ENCODE peak calls at places on chromosomes 2 and 18, in four cellular contexts. One of them, this sample, is unnamed.
A peak's percentile ranks its signal among the peaks of the same experiment; 100 is the strongest.

GRCh38 chr2:29611850-29612249 is 309.5 kb downstream of the ALK start:
- DNase-seq in K562: no peak
- DNase-seq in GM12878: no peak
- DNase-seq in HepG2: no peak
- DNase-seq in this sample: no peak

GRCh38 chr2:240966457-240966905 is 31.9 kb upstream of the SNED1 start:
- DNase-seq in K562: no peak
- DNase-seq in GM12878: no peak
- DNase-seq in HepG2: no peak
- DNase-seq in this sample: no peak

GRCh38 chr2:241933175-241933911 is 63.8 kb downstream of the RTP5 start:
- DNase-seq in K562: no peak
- DNase-seq in GM12878: no peak
- DNase-seq in HepG2: no peak
- DNase-seq in this sample: peak; percentile 37

GRCh38 chr2:180705551-180705950 is 274.9 kb upstream of the UBE2E3 start:
- DNase-seq in K562: no peak
- DNase-seq in GM12878: no peak
- DNase-seq in HepG2: no peak
- DNase-seq in this sample: no peak

GRCh38 chr2:82837588-82838304 is 1621.3 kb downstream of the SUCLG1 start:
- DNase-seq in K562: no peak
- DNase-seq in GM12878: no peak
- DNase-seq in HepG2: no peak
- DNase-seq in this sample: no peak

GRCh38 chr2:49298230-49298629 is 143.9 kb upstream of the FSHR start:
- DNase-seq in K562: no peak
- DNase-seq in GM12878: no peak
- DNase-seq in HepG2: no peak
- DNase-seq in this sample: no peak

GRCh38 chr18:63848159-63848558 is 39.3 kb upstream of the SERPINB2 start:
- DNase-seq in K562: peak; percentile 6
- DNase-seq in GM12878: no peak
- DNase-seq in HepG2: peak; percentile 39
- DNase-seq in this sample: peak; percentile 19

GRCh38 chr2:230713331-230714121 is 884 bp downstream of the CAB39 start:
- DNase-seq in K562: peak; percentile 86
- DNase-seq in GM12878: no peak
- DNase-seq in HepG2: peak; percentile 46
- DNase-seq in this sample: peak; percentile 20

GRCh38 chr2:159897081-159897480 is 99.1 kb upstream of the CD302 start:
- DNase-seq in K562: no peak
- DNase-seq in GM12878: no peak
- DNase-seq in HepG2: no peak
- DNase-seq in this sample: no peak

GRCh38 chr2:232336956-232337700 is 41.4 kb upstream of the ALPP start:
- DNase-seq in K562: no peak
- DNase-seq in GM12878: no peak
- DNase-seq in HepG2: no peak
- DNase-seq in this sample: no peak

GRCh38 chr2:100941646-100942240 is 60.3 kb upstream of the RPL31 start:
- DNase-seq in K562: no peak
- DNase-seq in GM12878: no peak
- DNase-seq in HepG2: no peak
- DNase-seq in this sample: no peak

GRCh38 chr2:47569658-47570398 is 166.9 kb downstream of the MSH2 start:
- DNase-seq in K562: no peak
- DNase-seq in GM12878: no peak
- DNase-seq in HepG2: no peak
- DNase-seq in this sample: peak; percentile 65

GRCh38 chr2:232368311-232368731 is 10.2 kb upstream of the ALPP start:
- DNase-seq in K562: no peak
- DNase-seq in GM12878: no peak
- DNase-seq in HepG2: no peak
- DNase-seq in this sample: no peak

GRCh38 chr2:24313744-24314632 is 46.3 kb downstream of the ITSN2 start:
- DNase-seq in K562: no peak
- DNase-seq in GM12878: no peak
- DNase-seq in HepG2: no peak
- DNase-seq in this sample: no peak

GRCh38 chr2:24315669-24316068 is 44.7 kb downstream of the ITSN2 start:
- DNase-seq in K562: no peak
- DNase-seq in GM12878: peak; percentile 70
- DNase-seq in HepG2: no peak
- DNase-seq in this sample: no peak

GRCh38 chr2:24317491-24317920 is 42.8 kb downstream of the ITSN2 start:
- DNase-seq in K562: no peak
- DNase-seq in GM12878: no peak
- DNase-seq in HepG2: peak; percentile 14
- DNase-seq in this sample: no peak
- TF ChIP-seq FOXM1 in K562: no peak
- TF ChIP-seq FOXM1 in GM12878: no peak
- TF ChIP-seq FOXM1 in HepG2: no peak
- TF ChIP-seq FOXM1 in this sample: no peak

GRCh38 chr2:147846382-147847081 is 1.7 kb downstream of the ACVR2A start:
- DNase-seq in K562: no peak
- DNase-seq in GM12878: no peak
- DNase-seq in HepG2: peak; percentile 25
- DNase-seq in this sample: peak; percentile 6
- TF ChIP-seq FOXK2 in K562: no peak
- TF ChIP-seq FOXK2 in GM12878: no peak
- TF ChIP-seq FOXK2 in HepG2: no peak
- TF ChIP-seq FOXK2 in this sample: no peak

GRCh38 chr2:201959626-201960025 is 74.0 kb upstream of the FZD7 start:
- DNase-seq in K562: no peak
- DNase-seq in GM12878: no peak
- DNase-seq in HepG2: no peak
- DNase-seq in this sample: no peak
- TF ChIP-seq BHLHE40 in K562: no peak
- TF ChIP-seq BHLHE40 in GM12878: no peak
- TF ChIP-seq BHLHE40 in HepG2: no peak
- TF ChIP-seq BHLHE40 in this sample: no peak

DNA sequence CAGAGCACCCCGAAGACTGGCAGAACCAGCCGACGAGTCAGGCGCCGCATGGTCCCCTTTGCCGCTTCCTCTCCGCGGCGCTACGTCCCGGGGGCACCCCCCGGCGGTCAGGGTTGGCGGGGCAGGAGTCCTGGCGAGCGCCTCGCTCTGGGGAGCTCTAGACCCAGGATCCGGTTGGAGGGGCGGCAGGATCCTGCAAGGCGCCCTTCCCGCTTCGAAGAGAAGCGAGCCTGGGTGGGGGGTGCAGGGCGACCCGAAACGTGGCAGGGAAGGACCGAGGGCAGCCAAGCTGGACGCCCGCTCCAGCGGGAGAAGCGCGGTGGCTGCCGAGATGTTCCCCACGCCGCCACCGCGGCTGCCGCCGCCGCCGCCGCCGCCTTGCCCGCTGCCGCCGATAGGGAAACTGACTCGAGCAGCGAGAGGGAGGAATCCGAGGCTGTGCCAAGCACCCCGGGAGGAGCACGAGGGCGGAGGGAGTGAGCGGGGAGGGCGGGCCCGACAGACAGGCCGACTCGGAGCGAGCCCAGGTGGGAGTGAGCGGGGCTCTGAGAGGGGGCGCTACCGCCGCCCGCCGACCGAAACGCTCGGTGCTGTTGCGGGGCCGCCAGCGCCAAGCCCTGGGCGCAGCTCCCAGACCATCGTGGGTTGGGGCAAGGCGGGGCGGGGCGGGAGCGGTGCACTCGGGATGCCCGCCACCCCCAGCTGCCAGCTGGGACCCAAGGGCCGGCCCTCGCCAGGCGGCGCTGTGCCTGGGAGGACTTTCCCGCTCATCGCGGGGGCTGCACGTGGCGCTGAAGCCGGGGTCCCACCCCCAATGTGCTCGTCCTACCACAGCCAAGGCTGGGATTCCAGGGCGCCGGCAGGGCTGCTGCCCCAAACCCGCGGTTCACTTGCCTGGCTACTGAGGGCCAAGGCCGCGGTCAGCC is at the start of gene GALNT14:
- DNase-seq in K562: no peak
- DNase-seq in GM12878: no peak
- DNase-seq in HepG2: no peak
- DNase-seq in this sample: peak; percentile 69
- TF ChIP-seq FOXM1 in K562: no peak
- TF ChIP-seq FOXM1 in GM12878: no peak
- TF ChIP-seq FOXM1 in HepG2: no peak
- TF ChIP-seq FOXM1 in this sample: no peak

GRCh38 chr2:199464614-199465352 is 7.0 kb upstream of the SATB2 start:
- DNase-seq in K562: no peak
- DNase-seq in GM12878: no peak
- DNase-seq in HepG2: no peak
- DNase-seq in this sample: no peak

GRCh38 chr2:199463000-199463692 is 5.4 kb upstream of the SATB2 start:
- DNase-seq in K562: no peak
- DNase-seq in GM12878: no peak
- DNase-seq in HepG2: no peak
- DNase-seq in this sample: peak; percentile 82

GRCh38 chr2:199465390-199465789 is 7.7 kb upstream of the SATB2 start:
- DNase-seq in K562: no peak
- DNase-seq in GM12878: no peak
- DNase-seq in HepG2: no peak
- DNase-seq in this sample: no peak

GRCh38 chr2:199462167-199462976 is 4.6 kb upstream of the SATB2 start:
- DNase-seq in K562: no peak
- DNase-seq in GM12878: no peak
- DNase-seq in HepG2: no peak
- DNase-seq in this sample: no peak

DNA sequence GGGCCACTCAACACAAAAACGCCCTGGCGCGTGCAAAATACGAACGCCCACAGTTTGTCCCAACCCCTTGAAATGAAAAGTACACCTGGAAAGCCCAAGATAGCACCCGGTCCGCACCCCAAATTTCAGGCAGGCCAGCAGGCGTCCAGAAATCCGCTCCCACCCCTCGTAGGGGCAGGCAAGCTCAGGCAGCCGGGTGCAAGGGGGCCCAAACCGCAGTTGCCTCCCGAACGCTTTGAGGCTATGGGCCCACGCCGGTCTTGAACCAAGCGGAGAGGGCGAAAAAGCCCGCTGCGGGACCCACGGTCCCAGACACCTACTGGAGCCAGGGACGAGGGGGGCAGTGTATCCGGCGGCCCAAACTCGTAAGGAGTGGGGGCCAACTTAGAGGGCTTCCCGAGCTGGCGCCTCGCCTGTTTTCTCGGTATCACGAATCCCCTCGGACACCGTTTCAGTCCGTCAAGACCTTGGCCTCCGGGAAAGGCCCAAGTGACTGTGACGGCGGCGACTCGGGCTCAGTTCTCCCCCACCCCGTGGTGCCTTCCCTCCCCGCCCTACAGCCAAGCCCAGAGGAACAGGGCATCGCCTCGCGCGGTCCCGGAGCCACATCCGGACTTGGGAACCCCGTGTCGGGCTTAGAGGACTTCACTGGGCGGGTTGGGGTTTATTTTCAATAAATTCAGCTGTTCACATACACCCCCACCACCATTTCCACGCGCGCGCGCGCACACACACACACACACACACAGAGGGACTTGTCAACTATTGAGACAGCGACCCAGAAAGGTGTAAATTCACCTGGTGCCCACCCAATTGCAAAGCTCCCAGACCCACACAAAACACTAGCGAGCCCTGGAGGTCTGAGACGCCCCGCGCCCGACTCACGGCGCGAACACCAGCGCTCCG is 6.2 kb upstream of the SATB2 start:
- DNase-seq in K562: no peak
- DNase-seq in GM12878: no peak
- DNase-seq in HepG2: no peak
- DNase-seq in this sample: no peak
- TF ChIP-seq FOXK2 in K562: no peak
- TF ChIP-seq FOXK2 in GM12878: no peak
- TF ChIP-seq FOXK2 in HepG2: no peak
- TF ChIP-seq FOXK2 in this sample: no peak

DNA sequence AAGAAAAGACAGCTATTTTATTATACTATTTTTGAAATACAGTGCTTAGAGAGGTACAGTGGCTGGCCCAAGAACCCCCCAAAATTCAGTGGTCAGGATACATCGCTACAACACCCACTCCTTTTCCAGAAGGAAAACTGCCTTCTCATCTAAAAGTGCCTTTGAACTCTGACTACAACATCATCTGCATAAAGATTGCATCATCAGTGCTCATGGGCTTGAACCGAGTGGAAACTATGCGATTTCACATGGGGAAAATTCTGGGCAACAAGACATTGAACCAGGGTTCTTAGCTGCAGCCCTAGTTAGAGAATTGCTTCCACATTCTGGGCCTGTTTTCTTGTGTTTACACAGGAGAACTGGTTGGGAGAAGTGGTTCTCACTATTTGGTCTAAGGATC is 294.6 kb upstream of the SLC14A2 start:
- DNase-seq in K562: no peak
- DNase-seq in GM12878: no peak
- DNase-seq in HepG2: no peak
- DNase-seq in this sample: no peak
- TF ChIP-seq BHLHE40 in K562: no peak
- TF ChIP-seq BHLHE40 in GM12878: no peak
- TF ChIP-seq BHLHE40 in HepG2: no peak
- TF ChIP-seq BHLHE40 in this sample: no peak

This sample was measured in HEK293T.